ENCODE peak calls at places on chromosomes 1 and 21, in five cellular contexts. One of them, this sample, is unnamed.

GRCh38 chr21:34889287-34889536 is 159.9 kb downstream of the RUNX1 start:
- DNase-seq in fibroblast of pulmonary artery: peak
- DNase-seq in cardiac muscle cell: peak
- DNase-seq in GOT3: peak
- DNase-seq in T-cell: no peak
- DNase-seq in this sample: peak

GRCh38 chr1:2880812-2881295 is 79.4 kb upstream of the TTC34 start:
- DNase-seq in fibroblast of pulmonary artery: no peak
- DNase-seq in cardiac muscle cell: no peak
- DNase-seq in GOT3: no peak
- DNase-seq in T-cell: no peak
- DNase-seq in this sample: no peak

GRCh38 chr1:196355206-196355786 is 252.9 kb downstream of the KCNT2 start:
- DNase-seq in fibroblast of pulmonary artery: peak
- DNase-seq in cardiac muscle cell: peak
- DNase-seq in GOT3: no peak
- DNase-seq in T-cell: no peak
- DNase-seq in this sample: peak

GRCh38 chr1:241813768-241814270 is 34.2 kb upstream of the EXO1 start:
- DNase-seq in fibroblast of pulmonary artery: no peak
- DNase-seq in cardiac muscle cell: no peak
- DNase-seq in GOT3: no peak
- DNase-seq in T-cell: no peak
- DNase-seq in this sample: no peak

GRCh38 chr1:207810173-207810572 is 58.3 kb downstream of the CD46 start:
- DNase-seq in fibroblast of pulmonary artery: peak
- DNase-seq in cardiac muscle cell: no peak
- DNase-seq in GOT3: no peak
- DNase-seq in T-cell: no peak
- DNase-seq in this sample: no peak

GRCh38 chr1:108009603-108010195 is 44.7 kb upstream of the VAV3 start:
- DNase-seq in fibroblast of pulmonary artery: peak
- DNase-seq in cardiac muscle cell: no peak
- DNase-seq in GOT3: no peak
- DNase-seq in T-cell: no peak
- DNase-seq in this sample: no peak

GRCh38 chr1:80023366-80023765 is 1016.8 kb upstream of the ADGRL4 start:
- DNase-seq in fibroblast of pulmonary artery: no peak
- DNase-seq in cardiac muscle cell: no peak
- DNase-seq in GOT3: no peak
- DNase-seq in T-cell: no peak
- DNase-seq in this sample: no peak

GRCh38 chr1:225361176-225361575 is 66.7 kb downstream of the LBR start:
- DNase-seq in fibroblast of pulmonary artery: no peak
- DNase-seq in cardiac muscle cell: no peak
- DNase-seq in GOT3: no peak
- DNase-seq in T-cell: no peak
- DNase-seq in this sample: no peak

GRCh38 chr1:19232526-19232851 is 18.8 kb downstream of the EMC1 start:
- DNase-seq in fibroblast of pulmonary artery: peak
- DNase-seq in cardiac muscle cell: no peak
- DNase-seq in GOT3: no peak
- DNase-seq in T-cell: no peak
- DNase-seq in this sample: no peak

GRCh38 chr1:1116701-1117468 is 996 bp upstream of the C1orf159 start:
- DNase-seq in fibroblast of pulmonary artery: no peak
- DNase-seq in cardiac muscle cell: no peak
- DNase-seq in GOT3: no peak
- DNase-seq in T-cell: peak
- DNase-seq in this sample: no peak

GRCh38 chr1:171919891-171920887 is 78.9 kb downstream of the DNM3 start:
- DNase-seq in fibroblast of pulmonary artery: no peak
- DNase-seq in cardiac muscle cell: no peak
- DNase-seq in GOT3: no peak
- DNase-seq in T-cell: no peak
- DNase-seq in this sample: no peak

GRCh38 chr1:25208561-25209222 is 23.6 kb downstream of the SYF2 start:
- DNase-seq in fibroblast of pulmonary artery: no peak
- DNase-seq in cardiac muscle cell: no peak
- DNase-seq in GOT3: no peak
- DNase-seq in T-cell: no peak
- DNase-seq in this sample: no peak

GRCh38 chr1:47868348-47868676 is 128.9 kb downstream of the TRABD2B start:
- DNase-seq in fibroblast of pulmonary artery: no peak
- DNase-seq in cardiac muscle cell: no peak
- DNase-seq in GOT3: no peak
- DNase-seq in T-cell: no peak
- DNase-seq in this sample: no peak

GRCh38 chr1:161502181-161502580 is 3.1 kb upstream of the FCGR2A start:
- DNase-seq in fibroblast of pulmonary artery: no peak
- DNase-seq in cardiac muscle cell: no peak
- DNase-seq in GOT3: no peak
- DNase-seq in T-cell: no peak
- DNase-seq in this sample: no peak

GRCh38 chr1:26771643-26772321 is 16.0 kb upstream of the PIGV start:
- DNase-seq in fibroblast of pulmonary artery: peak
- DNase-seq in cardiac muscle cell: no peak
- DNase-seq in GOT3: peak
- DNase-seq in T-cell: no peak
- DNase-seq in this sample: peak

GRCh38 chr1:96010000-96010399 is 711.6 kb upstream of the PTBP2 start:
- DNase-seq in fibroblast of pulmonary artery: no peak
- DNase-seq in cardiac muscle cell: no peak
- DNase-seq in GOT3: no peak
- DNase-seq in T-cell: no peak
- DNase-seq in this sample: no peak

GRCh38 chr1:5858844-5859407 is 133.3 kb downstream of the NPHP4 start:
- DNase-seq in fibroblast of pulmonary artery: no peak
- DNase-seq in cardiac muscle cell: no peak
- DNase-seq in GOT3: no peak
- DNase-seq in T-cell: no peak
- DNase-seq in this sample: no peak

GRCh38 chr21:45292399-45293213 is 4.9 kb upstream of the POFUT2 start:
- DNase-seq in fibroblast of pulmonary artery: peak
- DNase-seq in cardiac muscle cell: peak
- DNase-seq in GOT3: peak
- DNase-seq in T-cell: peak
- DNase-seq in this sample: peak

GRCh38 chr1:8194481-8195227 is 123.3 kb upstream of the SLC45A1 start:
- DNase-seq in fibroblast of pulmonary artery: peak
- DNase-seq in cardiac muscle cell: no peak
- DNase-seq in GOT3: no peak
- DNase-seq in T-cell: no peak
- DNase-seq in this sample: no peak

GRCh38 chr1:55572878-55573734 is 357.9 kb upstream of the USP24 start:
- DNase-seq in fibroblast of pulmonary artery: peak
- DNase-seq in cardiac muscle cell: no peak
- DNase-seq in GOT3: no peak
- DNase-seq in T-cell: no peak
- DNase-seq in this sample: no peak

GRCh38 chr1:205998457-205999241 is 4.5 kb downstream of the RAB7B start:
- DNase-seq in fibroblast of pulmonary artery: no peak
- DNase-seq in cardiac muscle cell: peak
- DNase-seq in GOT3: no peak
- DNase-seq in T-cell: no peak
- DNase-seq in this sample: no peak

This sample was measured in SJCRH30.